ENCODE peak calls at places on chromosomes 11 and 22, in four cellular contexts. One of them, this sample, is unnamed.

GRCh38 chr11:133889893-133890292 is 44.6 kb upstream of the SPATA19 start:
- DNase-seq in NCI-H1105 treated with DMSO at 0.1 percent for 48 hours: no peak
- DNase-seq in skeletal muscle cell: no peak
- DNase-seq in tibial artery: no peak
- DNase-seq in this sample: no peak

GRCh38 chr22:17814830-17815229 is 40.6 kb upstream of the BID start:
- DNase-seq in NCI-H1105 treated with DMSO at 0.1 percent for 48 hours: no peak
- DNase-seq in skeletal muscle cell: no peak
- DNase-seq in tibial artery: no peak
- DNase-seq in this sample: no peak

GRCh38 chr11:130223291-130223971 is 63.8 kb downstream of the ST14 start:
- DNase-seq in NCI-H1105 treated with DMSO at 0.1 percent for 48 hours: no peak
- DNase-seq in skeletal muscle cell: no peak
- DNase-seq in tibial artery: no peak
- DNase-seq in this sample: no peak

GRCh38 chr11:115333106-115333505 is 171.1 kb downstream of the CADM1 start:
- DNase-seq in NCI-H1105 treated with DMSO at 0.1 percent for 48 hours: no peak
- DNase-seq in skeletal muscle cell: no peak
- DNase-seq in tibial artery: no peak
- DNase-seq in this sample: no peak

GRCh38 chr11:10497371-10498021 is 42.4 kb downstream of the AMPD3 start:
- DNase-seq in NCI-H1105 treated with DMSO at 0.1 percent for 48 hours: no peak
- DNase-seq in skeletal muscle cell: no peak
- DNase-seq in tibial artery: peak
- DNase-seq in this sample: no peak

GRCh38 chr11:79396674-79397073 is 44.2 kb downstream of the TENM4 start:
- DNase-seq in NCI-H1105 treated with DMSO at 0.1 percent for 48 hours: no peak
- DNase-seq in skeletal muscle cell: no peak
- DNase-seq in tibial artery: no peak
- DNase-seq in this sample: no peak

GRCh38 chr11:123799438-123799837 is 6.7 kb downstream of the OR6M1 start:
- DNase-seq in NCI-H1105 treated with DMSO at 0.1 percent for 48 hours: no peak
- DNase-seq in skeletal muscle cell: peak
- DNase-seq in tibial artery: no peak
- DNase-seq in this sample: no peak

GRCh38 chr11:26901162-26901561 is 92.8 kb upstream of the FIBIN start:
- DNase-seq in NCI-H1105 treated with DMSO at 0.1 percent for 48 hours: no peak
- DNase-seq in skeletal muscle cell: peak
- DNase-seq in tibial artery: peak
- DNase-seq in this sample: no peak

GRCh38 chr22:29710193-29710592 is 9.6 kb upstream of the CABP7 start:
- DNase-seq in NCI-H1105 treated with DMSO at 0.1 percent for 48 hours: no peak
- DNase-seq in skeletal muscle cell: no peak
- DNase-seq in tibial artery: no peak
- DNase-seq in this sample: no peak

GRCh38 chr22:25373961-25374360 is 154.5 kb downstream of the CRYBB2 start:
- DNase-seq in NCI-H1105 treated with DMSO at 0.1 percent for 48 hours: no peak
- DNase-seq in skeletal muscle cell: no peak
- DNase-seq in tibial artery: no peak
- DNase-seq in this sample: no peak

GRCh38 chr11:71170619-71171018 is 81.8 kb downstream of the SHANK2 start:
- DNase-seq in NCI-H1105 treated with DMSO at 0.1 percent for 48 hours: no peak
- DNase-seq in skeletal muscle cell: no peak
- DNase-seq in tibial artery: no peak
- DNase-seq in this sample: no peak

GRCh38 chr11:121630041-121630440 is 177.3 kb upstream of the SORL1-AS1 start:
- DNase-seq in NCI-H1105 treated with DMSO at 0.1 percent for 48 hours: no peak
- DNase-seq in skeletal muscle cell: peak
- DNase-seq in tibial artery: no peak
- DNase-seq in this sample: no peak

GRCh38 chr11:112961751-112962747 is 829 bp downstream of the NCAM1 start:
- DNase-seq in NCI-H1105 treated with DMSO at 0.1 percent for 48 hours: peak
- DNase-seq in skeletal muscle cell: no peak
- DNase-seq in tibial artery: no peak
- DNase-seq in this sample: no peak

GRCh38 chr11:131723088-131723487 is 352.7 kb downstream of the NTM start:
- DNase-seq in NCI-H1105 treated with DMSO at 0.1 percent for 48 hours: no peak
- DNase-seq in skeletal muscle cell: no peak
- DNase-seq in tibial artery: no peak
- DNase-seq in this sample: no peak

GRCh38 chr22:50530857-50531545 is 1.2 kb upstream of the TYMP start:
- DNase-seq in NCI-H1105 treated with DMSO at 0.1 percent for 48 hours: peak
- DNase-seq in skeletal muscle cell: no peak
- DNase-seq in tibial artery: peak
- DNase-seq in this sample: peak

GRCh38 chr11:96155627-96156378 is 187.2 kb downstream of the MAML2 start:
- DNase-seq in NCI-H1105 treated with DMSO at 0.1 percent for 48 hours: no peak
- DNase-seq in skeletal muscle cell: peak
- DNase-seq in tibial artery: peak
- DNase-seq in this sample: peak

GRCh38 chr11:110311783-110312578 is 15.6 kb upstream of the RDX start:
- DNase-seq in NCI-H1105 treated with DMSO at 0.1 percent for 48 hours: no peak
- DNase-seq in skeletal muscle cell: peak
- DNase-seq in tibial artery: no peak
- DNase-seq in this sample: no peak

GRCh38 chr11:42244376-42244775 is 784.9 kb upstream of the LRRC4C start:
- DNase-seq in NCI-H1105 treated with DMSO at 0.1 percent for 48 hours: no peak
- DNase-seq in skeletal muscle cell: no peak
- DNase-seq in tibial artery: no peak
- DNase-seq in this sample: no peak

GRCh38 chr11:123838659-123839058 is 32.5 kb upstream of the OR6M1 start:
- DNase-seq in NCI-H1105 treated with DMSO at 0.1 percent for 48 hours: no peak
- DNase-seq in skeletal muscle cell: no peak
- DNase-seq in tibial artery: no peak
- DNase-seq in this sample: no peak

GRCh38 chr11:35065566-35065965 is 73.4 kb upstream of the CD44 start:
- DNase-seq in NCI-H1105 treated with DMSO at 0.1 percent for 48 hours: no peak
- DNase-seq in skeletal muscle cell: no peak
- DNase-seq in tibial artery: no peak
- DNase-seq in this sample: no peak

GRCh38 chr11:133197425-133197824 is 334.9 kb downstream of the OPCML start:
- DNase-seq in NCI-H1105 treated with DMSO at 0.1 percent for 48 hours: no peak
- DNase-seq in skeletal muscle cell: no peak
- DNase-seq in tibial artery: no peak
- DNase-seq in this sample: no peak